ENCODE peak calls at places on chromosomes 13 and 19, in four cellular contexts. F, W, B and R are unnamed samples.

GRCh38 chr19:1773173-1773572 is 19.9 kb downstream of the ONECUT3 start:
- DNase-seq in F (no peak), W (no peak), B (no peak), R (no peak)

GRCh38 chr13:80551650-80552497 is 210.9 kb upstream of the SPRY2 start:
- DNase-seq in F (no peak), W (no peak), B (no peak), R (no peak)

GRCh38 chr19:55225415-55225958 is 3.1 kb downstream of the TMEM86B start:
- DNase-seq in F (no peak), W (no peak), B (no peak), R (no peak)

GRCh38 chr19:3345850-3346460 is 20.4 kb upstream of the NFIC start:
- DNase-seq in F (peak; percentile 55), W (no peak), B (no peak), R (no peak)

GRCh38 chr19:15227261-15227660 is 5.0 kb downstream of the EPHX3 start:
- DNase-seq in F (no peak), W (no peak), B (no peak), R (no peak)

GRCh38 chr19:31701146-31701545 is 351.9 kb upstream of the TSHZ3 start:
- DNase-seq in F (no peak), W (no peak), B (no peak), R (no peak)

GRCh38 chr13:24076124-24076523 is 84.4 kb upstream of the SPATA13 start:
- DNase-seq in F (no peak), W (no peak), B (no peak), R (no peak)

GRCh38 chr13:36965767-36966166 is 33.4 kb downstream of the ALG5 start:
- DNase-seq in F (no peak), W (peak; percentile 11), B (no peak), R (no peak)

GRCh38 chr19:47156861-47157454 is 26.3 kb downstream of the SAE1 start:
- DNase-seq in F (no peak), W (no peak), B (no peak), R (no peak)

GRCh38 chr13:113491418-113491883 is 940 bp upstream of the DCUN1D2 start:
- DNase-seq in F (no peak), W (no peak), B (peak; percentile 40), R (no peak)

GRCh38 chr13:44576396-44577235 is 486 bp upstream of the TSC22D1 start:
- DNase-seq in F (no peak), W (no peak), B (no peak), R (no peak)

GRCh38 chr13:80307401-80307987 is 33.4 kb downstream of the SPRY2 start:
- DNase-seq in F (no peak), W (no peak), B (no peak), R (no peak)

GRCh38 chr13:44163108-44163507 is 210.5 kb upstream of the SERP2 start:
- DNase-seq in F (no peak), W (no peak), B (no peak), R (no peak)

GRCh38 chr19:15280048-15280725 is 47.9 kb upstream of the EPHX3 start:
- DNase-seq in F (no peak), W (no peak), B (no peak), R (no peak)

GRCh38 chr19:51131780-51132680 is 7.3 kb downstream of the SIGLEC9 start:
- DNase-seq in F (no peak), W (peak; percentile 69), B (peak; percentile 69), R (no peak)

GRCh38 chr19:28746486-28746885 is 466.5 kb downstream of the UQCRFS1 start:
- DNase-seq in F (no peak), W (no peak), B (no peak), R (no peak)

GRCh38 chr13:101231751-101232428 is 184.4 kb downstream of the NALCN start:
- DNase-seq in F (no peak), W (peak; percentile 18), B (no peak), R (no peak)

GRCh38 chr13:72763411-72763810 is 18.3 kb downstream of the DIS3 start:
- DNase-seq in F (no peak), W (no peak), B (no peak), R (no peak)

GRCh38 chr13:26881154-26881553 is 120.6 kb upstream of the GPR12 start:
- DNase-seq in F (no peak), W (no peak), B (peak; percentile 10), R (no peak)

GRCh38 chr13:68375004-68375403 is 1144.9 kb upstream of the PCDH9 start:
- DNase-seq in F (no peak), W (no peak), B (no peak), R (no peak)

GRCh38 chr19:42465827-42466280 is 23.1 kb upstream of the CXCL17 start:
- DNase-seq in F (no peak), W (no peak), B (no peak), R (no peak)

GRCh38 chr19:57192064-57192395 is 730 bp downstream of the ZNF264 start:
- DNase-seq in F (no peak), W (no peak), B (no peak), R (no peak)

GRCh38 chr19:57190301-57190700 is 999 bp upstream of the ZNF264 start:
- DNase-seq in F (no peak), W (no peak), B (no peak), R (no peak)

GRCh38 chr19:57192993-57193392 is 1.7 kb downstream of the ZNF264 start:
- DNase-seq in F (no peak), W (no peak), B (no peak), R (no peak)

DNA sequence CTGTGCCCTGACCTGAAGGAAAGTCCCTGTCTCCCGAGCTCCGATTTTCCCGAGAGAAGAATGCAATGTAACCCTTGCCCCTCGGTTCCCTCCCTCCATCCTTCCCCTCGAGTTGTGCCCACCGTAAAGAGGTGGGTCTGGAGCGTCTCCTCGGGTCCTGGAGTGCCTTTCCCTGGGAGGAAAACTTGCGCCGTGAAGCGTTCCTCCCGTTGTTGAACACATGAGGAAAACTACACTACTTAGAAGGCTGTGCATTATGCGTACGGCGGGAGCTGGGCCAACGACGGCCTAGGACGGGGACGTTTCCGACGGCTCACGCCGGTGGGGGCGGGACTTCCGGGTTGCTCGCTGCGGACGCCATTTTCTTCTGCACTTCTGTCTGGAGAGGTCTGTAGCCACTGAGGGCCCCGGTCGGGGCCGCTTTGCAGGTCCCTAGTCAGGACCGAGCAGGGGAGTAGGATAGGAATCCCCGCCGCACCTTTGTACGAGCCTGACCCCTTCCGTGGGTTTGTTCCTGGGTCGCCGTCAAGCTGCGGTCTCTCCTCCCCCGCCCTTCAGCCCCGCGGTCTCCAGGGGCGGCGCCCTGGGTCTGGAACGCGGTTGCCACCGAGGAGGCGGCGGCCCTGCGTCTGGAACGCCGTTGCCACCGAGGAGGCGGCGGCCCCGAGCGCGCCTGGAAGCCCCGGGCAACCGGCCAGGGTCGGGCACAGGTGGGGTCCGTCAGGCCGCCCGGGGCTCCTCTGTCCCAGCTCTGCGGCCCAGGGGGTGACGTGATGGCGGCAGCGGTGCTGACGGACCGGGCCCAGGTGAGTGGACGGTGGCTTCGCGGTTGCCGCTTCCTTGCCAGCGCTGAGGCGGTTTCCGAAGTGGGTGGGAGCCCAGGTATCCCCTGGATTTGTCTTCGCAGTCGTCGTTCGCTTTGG is at the start of gene ZNF264:
- DNase-seq in F (peak; percentile 96), W (peak; percentile 56), B (peak; percentile 94), R (peak; percentile 88)
- TF ChIP-seq CTCF in F (no peak), W (no peak), B (no peak), R (no peak)

GRCh38 chr13:75482070-75482819 is at the start of gene TBC1D4:
- DNase-seq in F (peak; percentile 92), W (peak; percentile 75), B (peak; percentile 83), R (peak; percentile 42)

GRCh38 chr13:75479102-75479501 is 2.9 kb downstream of the TBC1D4 start:
- DNase-seq in F (no peak), W (no peak), B (no peak), R (no peak)

GRCh38 chr13:75482820-75483079 is 781 bp upstream of the TBC1D4 start:
- DNase-seq in F (no peak), W (no peak), B (no peak), R (no peak)

GRCh38 chr13:75480691-75481175 is 1.2 kb downstream of the TBC1D4 start:
- DNase-seq in F (peak; percentile 65), W (no peak), B (peak; percentile 44), R (no peak)

GRCh38 chr13:75481176-75482069 is 546 bp downstream of the TBC1D4 start:
- DNase-seq in F (peak; percentile 73), W (no peak), B (peak; percentile 19), R (peak; percentile 21)
- TF ChIP-seq CTCF in F (no peak), W (no peak), B (no peak), R (no peak)

GRCh38 chr13:112014857-112015256 is 52.1 kb upstream of the SOX1 start:
- DNase-seq in F (no peak), W (no peak), B (no peak), R (no peak)
- TF ChIP-seq CTCF in F (no peak), W (no peak), B (no peak), R (no peak)

DNA sequence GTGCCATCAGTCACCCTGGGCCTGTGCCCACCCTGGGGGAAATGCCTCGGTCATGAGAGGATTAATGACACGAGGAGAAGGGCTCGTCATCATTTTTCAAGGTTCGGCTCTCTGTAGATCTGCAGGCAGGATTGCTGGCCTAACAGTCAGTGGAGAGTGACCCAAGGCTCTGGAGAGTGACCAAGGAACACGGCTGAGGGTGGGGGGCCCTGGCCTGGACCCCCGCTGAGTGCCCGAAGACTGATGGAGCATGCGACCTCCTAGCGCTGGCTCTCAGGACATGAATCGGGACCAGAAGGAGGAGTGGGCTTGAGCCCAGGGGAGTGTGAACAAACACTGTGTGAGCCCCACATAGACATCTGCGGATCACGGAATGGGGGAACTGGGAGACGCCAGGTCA is 15.1 kb upstream of the KCTD15 start:
- DNase-seq in F (no peak), W (no peak), B (no peak), R (no peak)
- TF ChIP-seq CTCF in F (no peak), W (no peak), B (no peak), R (no peak)

GRCh38 chr19:49918089-49918488 is 10.9 kb upstream of the ATF5 start:
- DNase-seq in F (no peak), W (no peak), B (no peak), R (no peak)

GRCh38 chr19:49920624-49921363 is 8.2 kb upstream of the ATF5 start:
- DNase-seq in F (no peak), W (no peak), B (no peak), R (no peak)

GRCh38 chr19:49913720-49914119 is 15.3 kb upstream of the ATF5 start:
- DNase-seq in F (no peak), W (no peak), B (no peak), R (no peak)

GRCh38 chr19:49915271-49915670 is 13.7 kb upstream of the ATF5 start:
- DNase-seq in F (no peak), W (no peak), B (no peak), R (no peak)

GRCh38 chr19:49916839-49917733 is 11.9 kb upstream of the ATF5 start:
- DNase-seq in F (peak; percentile 48), W (no peak), B (no peak), R (no peak)
- TF ChIP-seq CTCF in F (no peak), W (peak; percentile 45), B (no peak), R (no peak)

GRCh38 chr13:38944219-38944618 is 46.4 kb downstream of the STOML3 start:
- DNase-seq in F (no peak), W (no peak), B (no peak), R (no peak)
- TF ChIP-seq CTCF in F (no peak), W (no peak), B (no peak), R (no peak)